ENCODE peak calls at places on chromosome 16, in nine cellular contexts. One of them, this sample, is unnamed. For H3K27me3, the result is how much of the 10 kb centered on the place peaks cover.

GRCh38 chr16:49855280-49855821 is 561 bp downstream of the ZNF423 start:
- DNase-seq in ascending aorta: no peak
- DNase-seq in stomach: peak
- DNase-seq in heart right ventricle: peak
- DNase-seq in tibial nerve: peak
- DNase-seq in esophagus squamous epithelium: no peak
- DNase-seq in psoas muscle: peak
- DNase-seq in left ventricle myocardium inferior: peak
- DNase-seq in gastrocnemius medialis: peak
- DNase-seq in this sample: peak

GRCh38 chr16:89826531-89827382 is 1.5 kb upstream of the SPIRE2 start:
- DNase-seq in ascending aorta: no peak
- DNase-seq in stomach: peak
- DNase-seq in heart right ventricle: no peak
- DNase-seq in tibial nerve: no peak
- DNase-seq in esophagus squamous epithelium: no peak
- DNase-seq in psoas muscle: no peak
- DNase-seq in left ventricle myocardium inferior: no peak
- DNase-seq in gastrocnemius medialis: no peak
- DNase-seq in this sample: no peak

GRCh38 chr16:63945805-63946204 is 1176.1 kb downstream of the CDH11 start:
- DNase-seq in ascending aorta: no peak
- DNase-seq in stomach: no peak
- DNase-seq in heart right ventricle: no peak
- DNase-seq in tibial nerve: no peak
- DNase-seq in esophagus squamous epithelium: no peak
- DNase-seq in psoas muscle: no peak
- DNase-seq in left ventricle myocardium inferior: no peak
- DNase-seq in gastrocnemius medialis: no peak
- DNase-seq in this sample: no peak

GRCh38 chr16:71555230-71555891 is 21.5 kb downstream of the TAT start:
- DNase-seq in ascending aorta: no peak
- DNase-seq in stomach: no peak
- DNase-seq in heart right ventricle: no peak
- DNase-seq in tibial nerve: no peak
- DNase-seq in esophagus squamous epithelium: no peak
- DNase-seq in psoas muscle: no peak
- DNase-seq in left ventricle myocardium inferior: no peak
- DNase-seq in gastrocnemius medialis: no peak
- DNase-seq in this sample: no peak

GRCh38 chr16:21638573-21638975 is 13.8 kb downstream of the IGSF6 start:
- DNase-seq in ascending aorta: no peak
- DNase-seq in stomach: no peak
- DNase-seq in heart right ventricle: no peak
- DNase-seq in tibial nerve: no peak
- DNase-seq in esophagus squamous epithelium: no peak
- DNase-seq in psoas muscle: no peak
- DNase-seq in left ventricle myocardium inferior: no peak
- DNase-seq in gastrocnemius medialis: no peak
- DNase-seq in this sample: no peak

GRCh38 chr16:46972971-46973456 is 460 bp downstream of the DNAJA2 start:
- DNase-seq in ascending aorta: no peak
- DNase-seq in stomach: peak
- DNase-seq in heart right ventricle: peak
- DNase-seq in tibial nerve: no peak
- DNase-seq in esophagus squamous epithelium: no peak
- DNase-seq in psoas muscle: peak
- DNase-seq in left ventricle myocardium inferior: peak
- DNase-seq in gastrocnemius medialis: no peak
- DNase-seq in this sample: peak

GRCh38 chr16:9965079-9965478 is 217.1 kb downstream of the GRIN2A start:
- DNase-seq in ascending aorta: no peak
- DNase-seq in stomach: no peak
- DNase-seq in heart right ventricle: no peak
- DNase-seq in tibial nerve: no peak
- DNase-seq in esophagus squamous epithelium: no peak
- DNase-seq in psoas muscle: no peak
- DNase-seq in left ventricle myocardium inferior: no peak
- DNase-seq in gastrocnemius medialis: no peak
- DNase-seq in this sample: no peak

GRCh38 chr16:4288148-4288921 is 15.5 kb upstream of the TFAP4 start:
- DNase-seq in ascending aorta: no peak
- DNase-seq in stomach: peak
- DNase-seq in heart right ventricle: peak
- DNase-seq in tibial nerve: peak
- DNase-seq in esophagus squamous epithelium: no peak
- DNase-seq in psoas muscle: peak
- DNase-seq in left ventricle myocardium inferior: peak
- DNase-seq in gastrocnemius medialis: peak
- DNase-seq in this sample: peak

GRCh38 chr16:55322327-55322726 is 1.7 kb upstream of the IRX6 start:
- DNase-seq in ascending aorta: no peak
- DNase-seq in stomach: no peak
- DNase-seq in heart right ventricle: no peak
- DNase-seq in tibial nerve: no peak
- DNase-seq in esophagus squamous epithelium: no peak
- DNase-seq in psoas muscle: no peak
- DNase-seq in left ventricle myocardium inferior: no peak
- DNase-seq in gastrocnemius medialis: no peak
- DNase-seq in this sample: no peak

GRCh38 chr16:55323637-55324490 is at the start of gene IRX6:
- DNase-seq in ascending aorta: no peak
- DNase-seq in stomach: no peak
- DNase-seq in heart right ventricle: peak
- DNase-seq in tibial nerve: no peak
- DNase-seq in esophagus squamous epithelium: no peak
- DNase-seq in psoas muscle: peak
- DNase-seq in left ventricle myocardium inferior: peak
- DNase-seq in gastrocnemius medialis: no peak
- DNase-seq in this sample: peak

GRCh38 chr16:55326261-55326802 is 2.3 kb downstream of the IRX6 start:
- DNase-seq in ascending aorta: no peak
- DNase-seq in stomach: no peak
- DNase-seq in heart right ventricle: no peak
- DNase-seq in tibial nerve: no peak
- DNase-seq in esophagus squamous epithelium: no peak
- DNase-seq in psoas muscle: no peak
- DNase-seq in left ventricle myocardium inferior: no peak
- DNase-seq in gastrocnemius medialis: no peak
- DNase-seq in this sample: no peak

GRCh38 chr16:55325458-55326109 is 1.6 kb downstream of the IRX6 start:
- DNase-seq in ascending aorta: no peak
- DNase-seq in stomach: no peak
- DNase-seq in heart right ventricle: no peak
- DNase-seq in tibial nerve: no peak
- DNase-seq in esophagus squamous epithelium: no peak
- DNase-seq in psoas muscle: no peak
- DNase-seq in left ventricle myocardium inferior: no peak
- DNase-seq in gastrocnemius medialis: no peak
- DNase-seq in this sample: no peak

DNA sequence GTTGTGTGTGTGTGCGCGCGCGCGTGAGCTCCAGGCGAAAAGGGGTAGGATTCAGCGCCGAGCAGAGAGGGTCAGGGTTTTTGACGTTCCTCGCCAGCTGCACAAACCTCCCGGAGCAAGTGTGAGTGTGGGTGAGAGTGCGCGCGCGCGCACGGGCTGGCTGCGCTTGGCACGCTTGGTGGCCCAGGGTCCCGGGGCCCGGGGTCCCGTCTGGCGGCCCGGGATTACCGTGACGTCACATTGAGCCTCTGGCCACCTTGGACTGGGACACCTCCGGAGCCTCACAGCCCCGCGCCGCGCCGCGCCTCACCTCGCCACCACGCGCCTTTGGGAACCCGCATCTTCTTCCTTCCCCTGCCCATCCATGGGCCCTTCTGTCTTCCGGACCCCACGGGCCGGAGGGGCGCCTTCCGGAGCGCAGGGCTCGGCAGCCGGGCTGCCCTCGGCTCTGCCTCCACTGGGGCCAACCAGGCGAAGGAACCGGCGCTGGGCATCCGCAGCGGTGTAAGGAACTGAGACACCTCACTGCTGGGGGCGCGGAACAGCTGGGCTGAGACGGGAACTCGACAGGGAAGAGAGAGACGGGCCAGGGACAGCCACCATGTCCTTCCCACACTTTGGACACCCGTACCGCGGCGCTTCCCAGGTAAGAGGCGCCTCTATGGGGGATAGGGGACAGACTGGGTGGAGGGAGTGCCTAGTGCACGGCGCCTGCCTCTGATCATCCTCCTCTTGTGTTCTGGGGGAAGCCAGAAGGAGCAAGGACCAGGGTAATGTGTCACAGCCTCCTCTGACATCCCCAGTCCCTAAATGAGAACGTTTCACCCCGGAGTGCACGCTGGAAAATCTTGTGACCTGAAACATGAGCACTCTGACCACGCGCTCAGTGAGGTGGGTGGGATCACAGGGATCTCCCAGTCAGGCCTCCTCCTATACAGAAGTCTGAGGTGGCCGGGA is 766 bp downstream of the IRX6 start:
- DNase-seq in ascending aorta: no peak
- DNase-seq in stomach: no peak
- DNase-seq in heart right ventricle: peak
- DNase-seq in tibial nerve: no peak
- DNase-seq in esophagus squamous epithelium: no peak
- DNase-seq in psoas muscle: no peak
- DNase-seq in left ventricle myocardium inferior: no peak
- DNase-seq in gastrocnemius medialis: no peak
- DNase-seq in this sample: no peak
- H3K27me3 ChIP-seq in ascending aorta: under half
- H3K27me3 ChIP-seq in stomach: half or more
- H3K27me3 ChIP-seq in heart right ventricle: half or more
- H3K27me3 ChIP-seq in tibial nerve: under half
- H3K27me3 ChIP-seq in esophagus squamous epithelium: half or more
- H3K27me3 ChIP-seq in psoas muscle: under half
- H3K27me3 ChIP-seq in left ventricle myocardium inferior: half or more
- H3K27me3 ChIP-seq in gastrocnemius medialis: under half
- H3K27me3 ChIP-seq in this sample: half or more

GRCh38 chr16:86498661-86499493 is 11.4 kb upstream of the FOXF1 start:
- DNase-seq in ascending aorta: no peak
- DNase-seq in stomach: no peak
- DNase-seq in heart right ventricle: no peak
- DNase-seq in tibial nerve: no peak
- DNase-seq in esophagus squamous epithelium: no peak
- DNase-seq in psoas muscle: no peak
- DNase-seq in left ventricle myocardium inferior: no peak
- DNase-seq in gastrocnemius medialis: no peak
- DNase-seq in this sample: no peak

GRCh38 chr16:86496262-86496928 is 13.9 kb upstream of the FOXF1 start:
- DNase-seq in ascending aorta: no peak
- DNase-seq in stomach: no peak
- DNase-seq in heart right ventricle: no peak
- DNase-seq in tibial nerve: no peak
- DNase-seq in esophagus squamous epithelium: no peak
- DNase-seq in psoas muscle: no peak
- DNase-seq in left ventricle myocardium inferior: no peak
- DNase-seq in gastrocnemius medialis: no peak
- DNase-seq in this sample: no peak

GRCh38 chr16:86496929-86497381 is 13.4 kb upstream of the FOXF1 start:
- DNase-seq in ascending aorta: no peak
- DNase-seq in stomach: no peak
- DNase-seq in heart right ventricle: no peak
- DNase-seq in tibial nerve: no peak
- DNase-seq in esophagus squamous epithelium: no peak
- DNase-seq in psoas muscle: no peak
- DNase-seq in left ventricle myocardium inferior: no peak
- DNase-seq in gastrocnemius medialis: no peak
- DNase-seq in this sample: no peak

GRCh38 chr16:86498155-86498651 is 12.1 kb upstream of the FOXF1 start:
- DNase-seq in ascending aorta: no peak
- DNase-seq in stomach: no peak
- DNase-seq in heart right ventricle: no peak
- DNase-seq in tibial nerve: no peak
- DNase-seq in esophagus squamous epithelium: no peak
- DNase-seq in psoas muscle: no peak
- DNase-seq in left ventricle myocardium inferior: no peak
- DNase-seq in gastrocnemius medialis: no peak
- DNase-seq in this sample: no peak

GRCh38 chr16:86497551-86498021 is 12.7 kb upstream of the FOXF1 start:
- DNase-seq in ascending aorta: no peak
- DNase-seq in stomach: no peak
- DNase-seq in heart right ventricle: no peak
- DNase-seq in tibial nerve: no peak
- DNase-seq in esophagus squamous epithelium: no peak
- DNase-seq in psoas muscle: no peak
- DNase-seq in left ventricle myocardium inferior: no peak
- DNase-seq in gastrocnemius medialis: no peak
- DNase-seq in this sample: no peak
- H3K27me3 ChIP-seq in ascending aorta: under half
- H3K27me3 ChIP-seq in stomach: half or more
- H3K27me3 ChIP-seq in heart right ventricle: half or more
- H3K27me3 ChIP-seq in tibial nerve: under half
- H3K27me3 ChIP-seq in esophagus squamous epithelium: half or more
- H3K27me3 ChIP-seq in psoas muscle: half or more
- H3K27me3 ChIP-seq in left ventricle myocardium inferior: half or more
- H3K27me3 ChIP-seq in gastrocnemius medialis: half or more
- H3K27me3 ChIP-seq in this sample: half or more

DNA sequence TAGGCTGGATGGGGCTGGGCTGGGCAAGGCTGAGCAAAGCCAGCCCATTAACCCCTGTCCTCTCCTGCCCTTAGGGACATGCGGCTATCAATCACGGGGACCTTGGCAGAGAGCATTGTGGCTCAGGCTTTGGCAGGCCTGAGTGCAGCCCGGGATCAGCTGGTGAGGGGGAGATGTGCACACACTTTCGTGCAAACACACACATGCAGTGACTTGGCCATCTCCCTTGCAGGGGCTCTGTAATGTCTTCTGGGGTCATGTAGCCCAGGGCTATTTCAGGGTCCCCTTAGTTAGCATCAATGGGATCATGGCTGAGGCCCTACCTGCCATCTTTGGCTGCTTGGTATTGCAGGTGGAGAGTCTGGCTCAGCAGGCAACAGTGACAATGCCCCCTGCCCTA is 6.9 kb downstream of the CARMIL2 start:
- DNase-seq in ascending aorta: no peak
- DNase-seq in stomach: no peak
- DNase-seq in heart right ventricle: no peak
- DNase-seq in tibial nerve: no peak
- DNase-seq in esophagus squamous epithelium: no peak
- DNase-seq in psoas muscle: no peak
- DNase-seq in left ventricle myocardium inferior: no peak
- DNase-seq in gastrocnemius medialis: no peak
- DNase-seq in this sample: no peak
- H3K27me3 ChIP-seq in ascending aorta: under half
- H3K27me3 ChIP-seq in stomach: half or more
- H3K27me3 ChIP-seq in heart right ventricle: half or more
- H3K27me3 ChIP-seq in tibial nerve: under half
- H3K27me3 ChIP-seq in esophagus squamous epithelium: half or more
- H3K27me3 ChIP-seq in psoas muscle: under half
- H3K27me3 ChIP-seq in left ventricle myocardium inferior: half or more
- H3K27me3 ChIP-seq in gastrocnemius medialis: half or more
- H3K27me3 ChIP-seq in this sample: under half

GRCh38 chr16:86335266-86336172 is 174.8 kb upstream of the FOXF1 start:
- DNase-seq in ascending aorta: no peak
- DNase-seq in stomach: no peak
- DNase-seq in heart right ventricle: no peak
- DNase-seq in tibial nerve: no peak
- DNase-seq in esophagus squamous epithelium: no peak
- DNase-seq in psoas muscle: no peak
- DNase-seq in left ventricle myocardium inferior: no peak
- DNase-seq in gastrocnemius medialis: no peak
- DNase-seq in this sample: no peak

GRCh38 chr16:86337138-86337537 is 173.2 kb upstream of the FOXF1 start:
- DNase-seq in ascending aorta: no peak
- DNase-seq in stomach: no peak
- DNase-seq in heart right ventricle: no peak
- DNase-seq in tibial nerve: no peak
- DNase-seq in esophagus squamous epithelium: no peak
- DNase-seq in psoas muscle: no peak
- DNase-seq in left ventricle myocardium inferior: no peak
- DNase-seq in gastrocnemius medialis: no peak
- DNase-seq in this sample: no peak

GRCh38 chr16:86337581-86338402 is 172.5 kb upstream of the FOXF1 start:
- DNase-seq in ascending aorta: no peak
- DNase-seq in stomach: no peak
- DNase-seq in heart right ventricle: no peak
- DNase-seq in tibial nerve: no peak
- DNase-seq in esophagus squamous epithelium: no peak
- DNase-seq in psoas muscle: no peak
- DNase-seq in left ventricle myocardium inferior: no peak
- DNase-seq in gastrocnemius medialis: no peak
- DNase-seq in this sample: no peak

GRCh38 chr16:86342161-86342560 is 168.2 kb upstream of the FOXF1 start:
- DNase-seq in ascending aorta: no peak
- DNase-seq in stomach: no peak
- DNase-seq in heart right ventricle: no peak
- DNase-seq in tibial nerve: no peak
- DNase-seq in esophagus squamous epithelium: no peak
- DNase-seq in psoas muscle: no peak
- DNase-seq in left ventricle myocardium inferior: no peak
- DNase-seq in gastrocnemius medialis: no peak
- DNase-seq in this sample: no peak

GRCh38 chr16:86338403-86339115 is 171.8 kb upstream of the FOXF1 start:
- DNase-seq in ascending aorta: no peak
- DNase-seq in stomach: no peak
- DNase-seq in heart right ventricle: no peak
- DNase-seq in tibial nerve: no peak
- DNase-seq in esophagus squamous epithelium: no peak
- DNase-seq in psoas muscle: no peak
- DNase-seq in left ventricle myocardium inferior: no peak
- DNase-seq in gastrocnemius medialis: no peak
- DNase-seq in this sample: no peak
- H3K27me3 ChIP-seq in ascending aorta: under half
- H3K27me3 ChIP-seq in stomach: under half
- H3K27me3 ChIP-seq in heart right ventricle: under half
- H3K27me3 ChIP-seq in tibial nerve: under half
- H3K27me3 ChIP-seq in esophagus squamous epithelium: half or more
- H3K27me3 ChIP-seq in psoas muscle: under half
- H3K27me3 ChIP-seq in left ventricle myocardium inferior: half or more
- H3K27me3 ChIP-seq in gastrocnemius medialis: under half
- H3K27me3 ChIP-seq in this sample: under half